ENCODE peak calls at places on chromosome 2, in five cellular contexts. W is fibroblast of mammary gland; G is effector memory CD8-positive, alpha-beta T cell; N is WTC11; T is GM23248. B is an unnamed sample.
A peak's percentile ranks its signal among the peaks of the same experiment; 100 is the strongest.

GRCh38 chr2:34736482-34736881 is 1137.4 kb upstream of the FAM98A start:
- DNase-seq in W (no peak), G (no peak), N (no peak), T (no peak), B (no peak)

GRCh38 chr2:233040174-233040530 is 7.7 kb downstream of the NEU2 start:
- DNase-seq in W (no peak), G (no peak), N (no peak), T (no peak), B (no peak)

GRCh38 chr2:119943058-119943457 is 69.8 kb upstream of the EPB41L5 start:
- DNase-seq in W (peak; percentile 56), G (no peak), N (no peak), T (peak; percentile 1), B (peak; percentile 9)

GRCh38 chr2:159066541-159067156 is 98.2 kb downstream of the TANC1 start:
- DNase-seq in W (no peak), G (no peak), N (no peak), T (no peak), B (no peak)

GRCh38 chr2:71992036-71992435 is 155.6 kb downstream of the CYP26B1 start:
- DNase-seq in W (no peak), G (no peak), N (no peak), T (peak; percentile 9), B (no peak)

GRCh38 chr2:128362186-128362888 is 43.7 kb upstream of the HS6ST1 start:
- DNase-seq in W (no peak), G (no peak), N (peak; percentile 5), T (no peak), B (no peak)

GRCh38 chr2:2827237-2827636 is 496.2 kb upstream of the MYT1L start:
- DNase-seq in W (no peak), G (no peak), N (no peak), T (no peak), B (no peak)

GRCh38 chr2:98730851-98731708 is at the start of gene MGAT4A:
- DNase-seq in W (no peak), G (peak; percentile 76), N (peak; percentile 48), T (peak; percentile 54), B (peak; percentile 64)

GRCh38 chr2:142130111-142131015 is 453 bp downstream of the LRP1B start:
- DNase-seq in W (peak; percentile 51), G (no peak), N (peak; percentile 56), T (peak; percentile 69), B (peak; percentile 85)

GRCh38 chr2:173521450-173522192 is 166.9 kb downstream of the CDCA7 start:
- DNase-seq in W (no peak), G (no peak), N (no peak), T (no peak), B (no peak)

GRCh38 chr2:230650585-230651137 is 62.0 kb upstream of the CAB39 start:
- DNase-seq in W (no peak), G (no peak), N (no peak), T (no peak), B (no peak)

GRCh38 chr2:96097951-96098823 is 18.2 kb downstream of the ADRA2B start:
- DNase-seq in W (no peak), G (no peak), N (peak; percentile 7), T (no peak), B (no peak)

GRCh38 chr2:36329251-36329650 is 26.3 kb upstream of the CRIM1 start:
- DNase-seq in W (peak; percentile 23), G (no peak), N (no peak), T (peak; percentile 72), B (peak; percentile 51)

GRCh38 chr2:53515435-53516332 is 251.9 kb upstream of the CHAC2 start:
- DNase-seq in W (peak; percentile 1), G (no peak), N (peak; percentile 29), T (peak; percentile 5), B (no peak)

GRCh38 chr2:136065384-136065783 is 52.6 kb downstream of the CXCR4 start:
- DNase-seq in W (no peak), G (no peak), N (no peak), T (no peak), B (no peak)

GRCh38 chr2:40544072-40544471 is 92.2 kb upstream of the SLC8A1 start:
- DNase-seq in W (no peak), G (no peak), N (no peak), T (no peak), B (no peak)

GRCh38 chr2:63840081-63840784 is 1.5 kb upstream of the UGP2 start:
- DNase-seq in W (no peak), G (no peak), N (peak; percentile 73), T (no peak), B (no peak)

GRCh38 chr2:171159326-171160118 is 1.2 kb downstream of the TLK1 start:
- DNase-seq in W (peak; percentile 72), G (peak; percentile 34), N (peak; percentile 30), T (peak; percentile 85), B (peak; percentile 82)

GRCh38 chr2:241359481-241360045 is 3.5 kb downstream of the FARP2 start:
- DNase-seq in W (no peak), G (no peak), N (no peak), T (no peak), B (no peak)

GRCh38 chr2:73984922-73985317 is 210 bp downstream of the TET3 start:
- DNase-seq in W (no peak), G (no peak), N (peak; percentile 47), T (no peak), B (peak; percentile 56)

GRCh38 chr2:240502059-240502429 is 55.7 kb downstream of the ANKMY1 start:
- DNase-seq in W (no peak), G (no peak), N (no peak), T (no peak), B (no peak)

GRCh38 chr2:232483923-232484627 is 3.6 kb downstream of the ECEL1 start:
- DNase-seq in W (no peak), G (no peak), N (peak; percentile 5), T (no peak), B (no peak)

GRCh38 chr2:11866358-11867335 is 120.2 kb downstream of the LPIN1 start:
- DNase-seq in W (no peak), G (no peak), N (no peak), T (no peak), B (no peak)